ENCODE peak calls at places on chromosomes 16 and 17, in eight cellular contexts. Z is CD8-positive, alpha-beta T cell; S is GM23338; Q is uterus; H is HCT116; P is cardiac muscle cell; I is prostate gland; A is fibroblast of lung. F is an unnamed sample.

GRCh38 chr16:65532846-65533245 is 411.0 kb upstream of the CDH11 start:
- DNase-seq in Z (no peak), S (no peak), Q (no peak), H (no peak), P (no peak), I (no peak), A (no peak), F (no peak)

GRCh38 chr17:63405020-63405419 is 41.1 kb downstream of the CYB561 start:
- DNase-seq in Z (no peak), S (no peak), Q (no peak), H (no peak), P (no peak), I (no peak), A (no peak), F (no peak)

GRCh38 chr17:78779848-78780247 is 2.2 kb downstream of the CYTH1 start:
- DNase-seq in Z (no peak), S (no peak), Q (no peak), H (no peak), P (no peak), I (peak; percentile 51), A (no peak), F (no peak)

GRCh38 chr17:61490540-61490975 is 38.3 kb downstream of the TBX4 start:
- DNase-seq in Z (no peak), S (no peak), Q (no peak), H (no peak), P (peak; percentile 72), I (no peak), A (peak; percentile 81), F (peak; percentile 45)

GRCh38 chr17:1941241-1942065 is 83.7 kb downstream of the RTN4RL1 start:
- DNase-seq in Z (no peak), S (no peak), Q (no peak), H (no peak), P (no peak), I (no peak), A (no peak), F (no peak)

GRCh38 chr16:22844426-22844825 is 30.5 kb downstream of the HS3ST2 start:
- DNase-seq in Z (no peak), S (no peak), Q (no peak), H (no peak), P (no peak), I (no peak), A (no peak), F (no peak)

GRCh38 chr16:67477960-67478554 is 2.9 kb downstream of the ATP6V0D1 start:
- DNase-seq in Z (no peak), S (no peak), Q (no peak), H (no peak), P (no peak), I (no peak), A (no peak), F (no peak)

GRCh38 chr16:68406458-68407041 is 41.8 kb downstream of the SMPD3 start:
- DNase-seq in Z (no peak), S (no peak), Q (no peak), H (no peak), P (no peak), I (peak; percentile 73), A (peak; percentile 59), F (peak; percentile 12)

GRCh38 chr16:17776888-17777287 is 306.1 kb upstream of the XYLT1 start:
- DNase-seq in Z (no peak), S (no peak), Q (no peak), H (no peak), P (no peak), I (no peak), A (peak; percentile 48), F (no peak)

GRCh38 chr17:83084621-83085056 is 5.2 kb downstream of the METRNL start:
- DNase-seq in Z (no peak), S (no peak), Q (no peak), H (no peak), P (no peak), I (no peak), A (no peak), F (no peak)

GRCh38 chr16:81266680-81267095 is 28.2 kb downstream of the BCO1 start:
- DNase-seq in Z (no peak), S (no peak), Q (no peak), H (no peak), P (peak; percentile 5), I (no peak), A (peak; percentile 36), F (no peak)

GRCh38 chr17:28477928-28478327 is 4.5 kb downstream of the SLC13A2 start:
- DNase-seq in Z (no peak), S (no peak), Q (no peak), H (no peak), P (no peak), I (no peak), A (no peak), F (no peak)

GRCh38 chr17:77489898-77490265 is 349.1 kb downstream of the SEC14L1 start:
- DNase-seq in Z (no peak), S (no peak), Q (peak; percentile 68), H (no peak), P (no peak), I (peak; percentile 58), A (no peak), F (no peak)

GRCh38 chr17:74815671-74816370 is 39.7 kb upstream of the NAT9 start:
- DNase-seq in Z (no peak), S (peak; percentile 79), Q (no peak), H (no peak), P (no peak), I (no peak), A (no peak), F (no peak)
- TF ChIP-seq CTCF in Z (no peak), S (peak; percentile 72), Q (no peak), H (peak; percentile 61), P (peak; percentile 23), I (no peak), A (no peak), F (no peak)

DNA sequence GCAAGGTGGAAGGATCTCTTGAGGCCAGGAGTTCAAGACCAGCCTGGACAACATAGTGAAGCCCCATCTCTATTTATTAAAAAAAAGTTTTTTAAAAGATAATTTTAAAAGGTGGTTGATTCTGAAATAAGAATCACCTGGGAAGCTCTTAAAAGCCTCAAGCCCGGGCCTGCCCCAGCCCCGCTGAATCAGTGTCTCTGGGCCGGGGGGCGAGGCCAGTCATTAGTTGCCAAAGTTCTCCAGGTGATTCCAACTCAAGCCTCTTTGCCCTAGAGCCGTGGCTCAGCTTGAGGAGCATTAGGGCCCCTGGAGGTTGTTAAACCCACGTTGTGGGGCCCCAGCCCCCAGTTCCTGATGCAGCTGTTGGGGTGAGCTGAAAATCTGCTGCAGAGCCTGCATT is 24.6 kb downstream of the JPH3 start:
- DNase-seq in Z (no peak), S (no peak), Q (no peak), H (no peak), P (no peak), I (no peak), A (no peak), F (no peak)
- H3K4me3 ChIP-seq in Z (no peak overlapping the region), S (no peak overlapping the region), Q (no peak overlapping the region), H (no peak overlapping the region), P (no peak overlapping the region), I (no peak overlapping the region), A (no peak overlapping the region), F (no peak overlapping the region)

GRCh38 chr17:31492880-31493655 is 101.6 kb downstream of the RAB11FIP4 start:
- DNase-seq in Z (no peak), S (no peak), Q (no peak), H (no peak), P (no peak), I (no peak), A (peak; percentile 25), F (no peak)

GRCh38 chr17:31492206-31492605 is 100.7 kb downstream of the RAB11FIP4 start:
- DNase-seq in Z (no peak), S (no peak), Q (no peak), H (no peak), P (no peak), I (no peak), A (no peak), F (no peak)

GRCh38 chr17:31494259-31495048 is 103.0 kb downstream of the RAB11FIP4 start:
- DNase-seq in Z (peak; percentile 53), S (no peak), Q (no peak), H (no peak), P (no peak), I (no peak), A (no peak), F (no peak)

GRCh38 chr17:31495049-31495885 is 103.8 kb downstream of the RAB11FIP4 start:
- DNase-seq in Z (no peak), S (no peak), Q (no peak), H (no peak), P (no peak), I (no peak), A (no peak), F (no peak)

DNA sequence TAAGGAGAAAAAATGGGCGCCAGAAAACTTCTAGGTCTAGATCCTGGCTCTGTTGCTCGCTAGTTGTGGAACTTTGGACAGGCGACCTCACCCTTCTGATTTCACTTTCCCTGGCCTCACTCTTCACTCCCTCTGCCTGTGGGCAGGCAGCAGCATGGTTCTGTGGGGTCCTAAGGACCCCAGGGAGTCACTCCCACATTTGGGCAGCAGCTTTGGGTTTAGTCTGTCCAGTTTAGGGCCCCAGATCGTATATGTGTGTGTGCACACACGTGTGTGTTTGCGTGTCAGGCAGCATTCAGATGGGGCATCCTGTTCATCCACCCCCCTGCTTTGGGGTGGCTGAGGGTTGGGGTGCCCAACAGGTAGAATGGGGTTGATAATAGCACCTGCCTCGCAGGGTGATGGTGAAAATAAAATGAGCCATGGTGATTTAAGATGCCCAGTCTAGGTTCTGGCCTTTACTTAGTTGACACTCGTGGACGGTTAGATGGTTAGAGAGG is 102.2 kb downstream of the RAB11FIP4 start:
- DNase-seq in Z (no peak), S (no peak), Q (no peak), H (no peak), P (no peak), I (no peak), A (no peak), F (no peak)
- TF ChIP-seq CTCF in Z (no peak), S (no peak), Q (no peak), H (no peak), P (no peak), I (no peak), A (no peak), F (no peak)

GRCh38 chr16:77945126-77945525 is 77.2 kb upstream of the CLEC3A start:
- DNase-seq in Z (no peak), S (no peak), Q (no peak), H (no peak), P (no peak), I (no peak), A (peak; percentile 82), F (no peak)
- H3K4me3 ChIP-seq in Z (no peak overlapping the region), S (no peak overlapping the region), Q (no peak overlapping the region), H (no peak overlapping the region), P (no peak overlapping the region), I (no peak overlapping the region), A (no peak overlapping the region), F (no peak overlapping the region)

GRCh38 chr16:12350945-12351344 is 374.4 kb downstream of the SNX29 start:
- DNase-seq in Z (no peak), S (peak; percentile 50), Q (no peak), H (no peak), P (no peak), I (no peak), A (no peak), F (no peak)
- TF ChIP-seq CTCF in Z (no peak), S (peak; percentile 37), Q (no peak), H (peak; percentile 21), P (no peak), I (no peak), A (no peak), F (no peak)

GRCh38 chr16:346587-346986 is 5.9 kb downstream of the AXIN1 start:
- DNase-seq in Z (no peak), S (no peak), Q (no peak), H (no peak), P (peak; percentile 16), I (no peak), A (peak; percentile 77), F (no peak)
- H3K4me3 ChIP-seq in Z (no peak overlapping the region), S (no peak overlapping the region), Q (no peak overlapping the region), H (no peak overlapping the region), P (no peak overlapping the region), I (no peak overlapping the region), A (no peak overlapping the region), F (no peak overlapping the region)

F was measured in AG04449.